ENCODE peak calls at places on chromosomes 3 and 15, in nine cellular contexts. O is AG09309, I is AG09319, L is A549, C is HepG2, A is esophagus muscularis mucosa, R is fibroblast of pulmonary artery, Y is left lung, M is sigmoid colon. K is an unnamed sample.

GRCh38 chr3:43748179-43748578 is 57.4 kb downstream of the ABHD5 start:
- DNase-seq in Y (no peak), L (peak), C (no peak), A (no peak), I (no peak), M (no peak), O (no peak), R (peak), K (no peak)

GRCh38 chr3:177618873-177619771 is 421.8 kb upstream of the TBL1XR1 start:
- DNase-seq in O (no peak), M (no peak), A (no peak), R (peak), L (no peak), Y (no peak), I (peak), C (no peak), K (no peak)

GRCh38 chr3:96449803-96450202 is 364.6 kb upstream of the EPHA6 start:
- DNase-seq in I (no peak), Y (no peak), R (no peak), M (no peak), A (no peak), C (peak), O (no peak), L (no peak), K (no peak)

GRCh38 chr3:43153189-43154083 is 47.6 kb upstream of the POMGNT2 start:
- DNase-seq in I (peak), C (no peak), Y (peak), O (no peak), M (peak), R (peak), A (peak), L (no peak), K (peak)

GRCh38 chr3:30578479-30578878 is 27.9 kb upstream of the TGFBR2 start:
- DNase-seq in C (peak), M (peak), L (peak), I (peak), O (peak), R (peak), A (no peak), Y (peak), K (no peak)

GRCh38 chr15:48371550-48371949 is 40.3 kb downstream of the DUT start:
- DNase-seq in I (no peak), O (no peak), L (no peak), M (no peak), R (no peak), A (no peak), C (no peak), Y (no peak), K (no peak)

GRCh38 chr3:62261121-62261520 is 112.2 kb downstream of the FEZF2 start:
- DNase-seq in A (no peak), L (no peak), C (no peak), I (no peak), Y (no peak), R (no peak), M (no peak), O (no peak), K (no peak)

GRCh38 chr3:61702453-61702852 is 141.1 kb downstream of the PTPRG start:
- DNase-seq in R (no peak), L (no peak), I (no peak), Y (no peak), O (no peak), A (no peak), C (no peak), M (no peak), K (no peak)

GRCh38 chr3:51712020-51712385 is 5.1 kb downstream of the GRM2 start:
- DNase-seq in O (no peak), A (no peak), M (no peak), C (no peak), L (no peak), Y (no peak), I (no peak), R (no peak), K (no peak)

GRCh38 chr3:180827171-180827570 is 85.3 kb upstream of the FXR1 start:
- DNase-seq in C (no peak), I (no peak), A (no peak), Y (no peak), M (no peak), L (no peak), O (no peak), R (no peak), K (no peak)

GRCh38 chr15:26083457-26084350 is 220.6 kb upstream of the ATP10A start:
- DNase-seq in Y (no peak), M (no peak), I (no peak), L (no peak), C (no peak), R (no peak), A (no peak), O (no peak), K (no peak)

GRCh38 chr3:29203846-29204245 is 77.0 kb upstream of the RBMS3 start:
- DNase-seq in M (no peak), O (no peak), A (no peak), I (no peak), L (no peak), Y (no peak), R (no peak), C (no peak), K (no peak)

GRCh38 chr3:101255441-101255840 is 64.9 kb downstream of the IMPG2 start:
- DNase-seq in C (no peak), L (no peak), M (no peak), Y (no peak), R (no peak), O (no peak), A (no peak), I (no peak), K (no peak)

GRCh38 chr3:67650084-67650483 is 4.3 kb downstream of the SUCLG2 start:
- DNase-seq in R (no peak), C (peak), A (no peak), Y (no peak), I (no peak), L (no peak), O (no peak), M (no peak), K (no peak)

GRCh38 chr15:96171842-96172241 is 158.7 kb upstream of the NR2F2 start:
- DNase-seq in I (no peak), R (peak), L (peak), M (no peak), A (no peak), Y (no peak), O (no peak), C (peak), K (no peak)

GRCh38 chr3:39140341-39140971 is 12.9 kb downstream of the CSRNP1 start:
- DNase-seq in I (no peak), O (no peak), M (no peak), C (no peak), A (no peak), L (no peak), R (no peak), Y (no peak), K (no peak)

GRCh38 chr15:36109943-36110658 is 469.3 kb upstream of the CDIN1 start:
- DNase-seq in L (no peak), Y (peak), A (no peak), M (no peak), C (no peak), I (no peak), O (peak), R (peak), K (no peak)

GRCh38 chr15:27769652-27770051 is 329.5 kb downstream of the OCA2 start:
- DNase-seq in I (no peak), L (no peak), M (no peak), A (peak), O (no peak), R (no peak), C (no peak), Y (no peak), K (no peak)

GRCh38 chr3:161672478-161672877 is 175.9 kb downstream of the OTOL1 start:
- DNase-seq in O (no peak), L (no peak), C (no peak), Y (no peak), A (no peak), I (no peak), M (no peak), R (no peak), K (no peak)
- TF ChIP-seq CTCF in O (no peak), L (no peak), C (no peak), Y (no peak), A (no peak), I (no peak), M (no peak), R (no peak), K (no peak)

DNA sequence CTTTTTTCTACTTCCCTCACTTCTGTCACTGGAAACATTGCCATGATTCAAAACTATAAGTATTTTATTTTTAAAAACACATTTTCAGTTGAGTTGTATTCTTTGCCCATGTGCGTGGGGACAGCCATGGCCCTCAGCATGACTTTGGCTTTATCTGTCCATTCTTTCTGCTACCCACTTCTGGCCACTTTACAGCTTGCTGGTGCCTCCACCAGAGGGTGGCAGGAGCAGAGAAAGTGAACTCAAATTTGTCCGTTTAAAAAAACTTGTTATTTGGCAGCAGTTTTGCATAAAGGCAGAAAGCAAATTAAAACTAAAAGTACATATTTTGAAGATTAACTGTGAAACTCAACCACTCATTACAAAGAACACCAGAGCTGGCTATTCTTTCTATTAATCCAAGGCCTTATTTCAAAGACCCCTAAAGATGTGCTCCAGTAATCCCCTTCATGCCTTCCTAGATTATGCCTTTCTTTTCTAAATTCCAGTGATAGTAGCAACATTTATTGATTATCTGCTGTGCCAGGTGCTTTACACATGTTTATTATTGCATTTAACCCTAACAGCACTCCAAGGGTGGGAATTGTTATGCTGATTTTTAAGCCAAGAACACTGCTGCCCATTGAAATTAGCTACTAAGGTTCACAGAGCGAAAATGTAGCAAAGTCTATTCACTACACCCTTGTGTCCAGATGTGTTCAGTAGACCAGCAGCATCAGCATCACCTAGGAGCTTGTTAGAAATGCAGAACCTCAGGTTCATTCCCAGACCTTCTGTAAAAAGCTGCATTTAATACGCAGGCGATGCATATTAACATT is 134.8 kb downstream of the THRB start:
- DNase-seq in C (no peak), M (no peak), L (no peak), O (no peak), I (no peak), A (no peak), R (no peak), Y (no peak), K (no peak)
- TF ChIP-seq CTCF in C (peak), M (no peak), L (peak), O (peak), I (no peak), A (peak), R (peak), Y (no peak), K (no peak)

GRCh38 chr15:39125904-39126303 is 455.0 kb upstream of the THBS1 start:
- DNase-seq in A (no peak), C (peak), L (peak), O (no peak), I (no peak), Y (no peak), M (no peak), R (peak), K (no peak)
- TF ChIP-seq CTCF in A (peak), C (peak), L (peak), O (peak), I (peak), Y (peak), M (peak), R (peak), K (no peak)

DNA sequence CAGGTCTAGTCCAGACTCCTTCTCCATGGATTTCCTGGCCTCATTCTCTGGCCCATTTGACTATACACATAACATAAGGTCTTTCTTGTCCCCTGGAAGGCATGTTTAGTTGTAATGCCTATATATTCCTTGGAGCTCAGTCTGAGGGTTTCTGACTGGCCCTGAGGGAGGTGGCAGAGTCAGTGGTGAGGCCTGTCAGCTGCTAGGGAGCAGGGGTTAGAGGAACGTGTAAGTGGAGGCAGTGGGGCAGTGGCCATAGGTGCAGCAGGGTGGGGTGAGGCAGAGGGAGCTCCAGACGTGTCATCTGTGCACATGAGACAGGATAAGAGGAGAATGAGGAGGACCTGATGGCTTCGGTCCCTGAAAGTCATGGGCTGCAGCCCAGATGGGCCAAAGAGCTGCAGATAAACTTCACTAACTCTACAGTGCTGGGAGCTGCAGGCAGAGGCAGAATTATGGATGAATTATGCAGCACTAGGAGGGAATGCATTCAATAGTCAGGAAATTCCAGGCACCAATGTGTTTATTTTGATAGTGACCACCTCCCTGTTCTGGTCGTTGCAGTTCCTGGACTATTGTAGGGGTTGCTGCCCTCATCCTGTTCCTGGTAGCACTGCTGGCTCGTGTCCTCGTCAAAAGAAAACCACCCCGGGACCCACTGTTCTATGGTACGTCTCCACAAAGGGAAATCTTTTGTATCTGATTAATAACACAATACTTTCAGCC is 5.0 kb downstream of the TM6SF1 start:
- DNase-seq in I (peak), R (peak), M (no peak), O (no peak), L (no peak), C (no peak), Y (no peak), A (no peak), K (no peak)
- TF ChIP-seq CTCF in I (peak), R (peak), M (no peak), O (no peak), L (no peak), C (no peak), Y (no peak), A (no peak), K (no peak)

GRCh38 chr3:123880998-123881561 is 3.1 kb downstream of the MYLK start:
- DNase-seq in O (no peak), C (peak), Y (no peak), L (peak), I (peak), M (no peak), A (peak), R (peak), K (no peak)
- TF ChIP-seq CTCF in O (peak), C (peak), Y (peak), L (peak), I (peak), M (peak), A (no peak), R (peak), K (no peak)

GRCh38 chr15:63531586-63531985 is 27.2 kb downstream of the USP3 start:
- DNase-seq in O (no peak), L (no peak), A (no peak), I (no peak), M (no peak), Y (no peak), C (no peak), R (no peak), K (no peak)
- TF ChIP-seq CTCF in O (peak), L (no peak), A (no peak), I (no peak), M (no peak), Y (no peak), C (no peak), R (peak), K (no peak)

DNA sequence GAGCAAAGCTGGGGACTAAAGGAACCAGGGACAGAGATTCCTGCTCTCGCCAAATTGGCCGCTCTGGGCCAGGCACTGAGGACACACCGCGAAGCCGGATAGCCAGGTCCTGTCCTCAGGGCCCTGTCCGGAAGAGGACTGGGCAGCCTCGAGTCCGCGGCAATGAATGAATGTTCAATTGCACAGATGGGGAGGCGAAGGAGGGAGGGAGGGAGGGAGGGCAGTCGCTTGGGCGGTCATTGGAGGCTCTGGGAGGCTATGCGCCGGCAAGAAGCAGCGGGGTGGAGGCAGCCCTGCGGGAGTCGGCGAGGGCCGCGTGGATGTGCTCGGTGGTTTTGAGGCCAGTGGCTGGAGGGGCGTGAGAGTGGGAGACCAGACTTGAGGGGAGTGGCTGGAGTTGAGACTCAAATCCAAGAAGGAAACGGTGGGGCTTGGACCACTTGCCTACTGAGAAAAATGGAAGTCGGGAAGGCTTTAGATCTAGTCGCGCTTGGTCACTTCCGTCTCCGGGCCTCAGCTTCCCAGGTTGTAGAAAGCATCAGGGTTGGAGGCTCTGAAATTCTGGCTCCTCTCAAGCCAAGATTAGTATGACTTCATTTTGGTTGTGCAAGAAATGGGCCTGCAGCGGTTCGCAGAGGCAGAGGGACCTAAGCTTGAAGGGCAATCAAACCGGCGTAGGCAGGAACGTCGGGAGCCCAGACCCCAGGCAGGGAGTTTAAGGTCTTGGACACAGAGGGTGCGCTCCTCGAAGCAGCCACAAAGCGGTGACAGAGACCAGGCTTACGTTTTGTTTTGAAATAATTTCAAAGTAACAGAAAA is 21.1 kb upstream of the PLXND1 start:
- DNase-seq in R (peak), M (peak), I (no peak), O (no peak), A (no peak), L (peak), C (peak), Y (peak), K (peak)
- TF ChIP-seq CTCF in R (peak), M (peak), I (peak), O (peak), A (peak), L (peak), C (peak), Y (peak), K (peak)

K was measured in pancreas.